ENCODE peak calls at places on chromosomes 1 and 21, in ten cellular contexts. V is stomach; U is heart left ventricle; E is GM23248; N is CD4-positive, CD25-positive, alpha-beta regulatory T cell; R is ovary; O is left ventricle myocardium inferior; G is HCT116; K is breast epithelium; P is SJCRH30. C is an unnamed sample. For H3K9me3, the result is how much of the 10 kb centered on the place peaks cover.

GRCh38 chr21:31501921-31502320 is 157.6 kb upstream of the SOD1 start:
- DNase-seq in V (no peak), U (no peak), E (no peak), N (no peak), R (no peak), O (no peak), G (no peak), K (no peak), P (no peak), C (no peak)

GRCh38 chr1:168261390-168261789 is 19.3 kb upstream of the TBX19 start:
- DNase-seq in V (no peak), U (no peak), E (peak), N (no peak), R (no peak), O (no peak), G (no peak), K (no peak), P (no peak), C (no peak)

GRCh38 chr1:113928129-113928949 is 785 bp upstream of the HIPK1 start:
- DNase-seq in V (no peak), U (no peak), E (peak), N (no peak), R (no peak), O (no peak), G (no peak), K (no peak), P (no peak), C (no peak)

GRCh38 chr1:50977575-50978143 is 7.6 kb downstream of the CDKN2C start:
- DNase-seq in V (peak), U (peak), E (peak), N (peak), R (peak), O (peak), G (no peak), K (no peak), P (peak), C (no peak)

GRCh38 chr21:31182231-31183129 is 144.2 kb upstream of the KRTAP19-8 start:
- DNase-seq in V (no peak), U (no peak), E (no peak), N (peak), R (no peak), O (no peak), G (no peak), K (no peak), P (no peak), C (peak)

GRCh38 chr1:80066060-80066459 is 1059.5 kb upstream of the ADGRL4 start:
- DNase-seq in V (no peak), U (no peak), E (no peak), N (no peak), R (no peak), O (no peak), G (no peak), K (no peak), P (no peak), C (no peak)

GRCh38 chr1:27342778-27343638 is 1.2 kb downstream of the SYTL1 start:
- DNase-seq in V (peak), U (peak), E (no peak), N (peak), R (no peak), O (no peak), G (no peak), K (peak), P (peak), C (peak)

GRCh38 chr1:200364831-200365230 is 45.0 kb downstream of the ZNF281 start:
- DNase-seq in V (no peak), U (no peak), E (peak), N (no peak), R (no peak), O (no peak), G (no peak), K (no peak), P (no peak), C (no peak)

GRCh38 chr21:27953328-27954045 is 986.6 kb upstream of the ADAMTS5 start:
- DNase-seq in V (no peak), U (no peak), E (no peak), N (no peak), R (no peak), O (no peak), G (no peak), K (no peak), P (no peak), C (no peak)

GRCh38 chr1:187942986-187943385 is 1114.2 kb downstream of the PLA2G4A start:
- DNase-seq in V (no peak), U (no peak), E (no peak), N (no peak), R (no peak), O (no peak), G (no peak), K (no peak), P (no peak), C (no peak)

GRCh38 chr1:162003825-162004205 is 19.9 kb downstream of the OLFML2B start:
- DNase-seq in V (no peak), U (peak), E (peak), N (no peak), R (no peak), O (no peak), G (no peak), K (no peak), P (peak), C (no peak)

GRCh38 chr1:166170075-166170474 is 3.3 kb upstream of the FAM78B start:
- DNase-seq in V (no peak), U (no peak), E (no peak), N (no peak), R (no peak), O (no peak), G (no peak), K (no peak), P (no peak), C (no peak)

GRCh38 chr1:214216779-214217178 is 64.2 kb upstream of the SMYD2 start:
- DNase-seq in V (peak), U (no peak), E (no peak), N (no peak), R (no peak), O (no peak), G (no peak), K (no peak), P (no peak), C (no peak)

GRCh38 chr1:230922620-230923019 is 54.3 kb upstream of the C1orf198 start:
- DNase-seq in V (no peak), U (no peak), E (no peak), N (peak), R (no peak), O (no peak), G (no peak), K (no peak), P (no peak), C (no peak)

GRCh38 chr21:27802816-27803475 is 836.1 kb upstream of the ADAMTS5 start:
- DNase-seq in V (peak), U (no peak), E (peak), N (peak), R (no peak), O (no peak), G (no peak), K (no peak), P (peak), C (no peak)

GRCh38 chr1:10975567-10976326 is 36.7 kb upstream of the TARDBP start:
- DNase-seq in V (peak), U (peak), E (peak), N (no peak), R (no peak), O (no peak), G (no peak), K (peak), P (peak), C (no peak)

GRCh38 chr1:203593723-203594122 is 32.9 kb upstream of the ATP2B4 start:
- DNase-seq in V (peak), U (peak), E (peak), N (peak), R (no peak), O (no peak), G (peak), K (no peak), P (peak), C (peak)

GRCh38 chr1:247180581-247180980 is 8.8 kb upstream of the ZNF124 start:
- DNase-seq in V (no peak), U (no peak), E (peak), N (no peak), R (no peak), O (no peak), G (no peak), K (no peak), P (no peak), C (no peak)

GRCh38 chr1:247177755-247178154 is 5.9 kb upstream of the ZNF124 start:
- DNase-seq in V (no peak), U (no peak), E (no peak), N (no peak), R (no peak), O (no peak), G (no peak), K (no peak), P (no peak), C (no peak)

GRCh38 chr1:247184254-247184653 is 12.4 kb upstream of the ZNF124 start:
- DNase-seq in V (no peak), U (no peak), E (no peak), N (no peak), R (no peak), O (no peak), G (no peak), K (no peak), P (no peak), C (no peak)

GRCh38 chr1:247182994-247183393 is 11.2 kb upstream of the ZNF124 start:
- DNase-seq in V (no peak), U (no peak), E (no peak), N (no peak), R (no peak), O (no peak), G (no peak), K (no peak), P (no peak), C (no peak)
- H3K9me3 ChIP-seq in V (under half), U (under half), E (under half), N (half or more), R (under half), O (under half), G (under half), K (under half), P (under half), C (under half)

GRCh38 chr1:75611014-75611413 is at the start of gene SLC44A5:
- DNase-seq in V (no peak), U (no peak), E (no peak), N (no peak), R (no peak), O (no peak), G (no peak), K (no peak), P (no peak), C (no peak)

GRCh38 chr1:75618382-75618781 is 7.5 kb upstream of the SLC44A5 start:
- DNase-seq in V (no peak), U (no peak), E (no peak), N (no peak), R (no peak), O (no peak), G (no peak), K (no peak), P (no peak), C (no peak)

GRCh38 chr1:75614455-75615379 is 3.8 kb upstream of the SLC44A5 start:
- DNase-seq in V (peak), U (peak), E (peak), N (peak), R (peak), O (peak), G (peak), K (no peak), P (peak), C (no peak)

GRCh38 chr1:75615664-75616435 is 4.9 kb upstream of the SLC44A5 start:
- DNase-seq in V (peak), U (peak), E (peak), N (peak), R (peak), O (peak), G (no peak), K (no peak), P (peak), C (peak)

GRCh38 chr1:75616436-75617433 is 5.8 kb upstream of the SLC44A5 start:
- DNase-seq in V (no peak), U (no peak), E (peak), N (no peak), R (peak), O (no peak), G (no peak), K (no peak), P (peak), C (no peak)
- H3K9me3 ChIP-seq in V (under half), U (under half), E (under half), N (under half), R (under half), O (under half), G (under half), K (under half), P (under half), C (under half)

DNA sequence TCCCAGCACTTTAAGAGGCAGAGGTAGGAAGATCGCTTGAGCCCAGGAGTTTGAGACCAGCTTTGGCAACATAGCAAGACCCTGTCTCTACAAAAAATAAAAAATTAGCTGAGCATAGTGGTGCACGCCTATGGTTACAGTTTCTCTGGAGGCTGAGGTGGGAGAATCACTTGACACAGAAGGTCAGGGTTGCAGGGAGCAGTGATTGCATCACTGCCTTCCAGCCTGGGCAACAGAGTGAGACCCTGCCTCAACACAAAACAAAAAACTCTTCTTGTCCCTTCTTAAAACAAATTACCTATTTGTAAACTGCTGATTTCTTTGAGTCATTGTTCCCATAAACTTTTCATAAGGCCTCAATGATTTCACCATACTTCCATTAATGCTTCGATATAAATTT is 18.7 kb downstream of the PRKAA2 start:
- DNase-seq in V (no peak), U (no peak), E (no peak), N (no peak), R (no peak), O (no peak), G (no peak), K (no peak), P (no peak), C (no peak)
- H3K9me3 ChIP-seq in V (under half), U (under half), E (under half), N (under half), R (under half), O (under half), G (under half), K (under half), P (under half), C (under half)

GRCh38 chr1:152444045-152444444 is 30.0 kb upstream of the CRNN start:
- DNase-seq in V (no peak), U (peak), E (no peak), N (no peak), R (no peak), O (no peak), G (no peak), K (no peak), P (no peak), C (no peak)

GRCh38 chr1:152440635-152441471 is 26.8 kb upstream of the CRNN start:
- DNase-seq in V (peak), U (peak), E (peak), N (peak), R (peak), O (peak), G (peak), K (peak), P (peak), C (peak)

GRCh38 chr1:152442291-152442690 is 28.2 kb upstream of the CRNN start:
- DNase-seq in V (no peak), U (peak), E (no peak), N (no peak), R (no peak), O (peak), G (no peak), K (no peak), P (no peak), C (no peak)

GRCh38 chr1:152442765-152443164 is 28.7 kb upstream of the CRNN start:
- DNase-seq in V (no peak), U (no peak), E (peak), N (no peak), R (no peak), O (no peak), G (no peak), K (no peak), P (no peak), C (no peak)

DNA sequence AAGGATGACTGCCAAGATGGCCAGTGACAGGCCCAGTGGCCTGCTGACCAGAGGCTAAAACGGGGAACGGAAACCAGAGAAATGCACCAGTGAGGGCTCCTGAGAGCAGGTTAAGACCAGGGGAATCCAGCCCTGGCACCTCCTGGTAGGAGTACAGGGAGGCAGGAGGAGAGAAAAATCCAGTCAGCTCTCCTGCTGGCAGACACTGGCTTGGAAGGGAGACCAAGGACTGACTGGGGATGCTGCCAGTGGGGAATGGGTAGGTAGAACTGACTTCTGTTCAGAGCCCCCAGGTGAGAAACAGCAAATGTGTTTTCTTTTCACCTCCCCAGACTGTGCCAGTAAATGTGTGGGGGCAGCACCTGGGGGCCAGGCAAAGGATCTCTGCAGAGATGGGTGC is 27.7 kb upstream of the CRNN start:
- DNase-seq in V (no peak), U (no peak), E (no peak), N (no peak), R (no peak), O (no peak), G (no peak), K (no peak), P (no peak), C (no peak)
- H3K9me3 ChIP-seq in V (under half), U (under half), E (under half), N (under half), R (under half), O (under half), G (under half), K (under half), P (under half), C (under half)

GRCh38 chr21:14046401-14046800 is 164.4 kb downstream of the LIPI start:
- DNase-seq in V (no peak), U (no peak), E (peak), N (no peak), R (no peak), O (no peak), G (no peak), K (no peak), P (no peak), C (no peak)
- H3K9me3 ChIP-seq in V (under half), U (under half), E (under half), N (under half), R (under half), O (under half), G (under half), K (under half), P (under half), C (under half)

DNA sequence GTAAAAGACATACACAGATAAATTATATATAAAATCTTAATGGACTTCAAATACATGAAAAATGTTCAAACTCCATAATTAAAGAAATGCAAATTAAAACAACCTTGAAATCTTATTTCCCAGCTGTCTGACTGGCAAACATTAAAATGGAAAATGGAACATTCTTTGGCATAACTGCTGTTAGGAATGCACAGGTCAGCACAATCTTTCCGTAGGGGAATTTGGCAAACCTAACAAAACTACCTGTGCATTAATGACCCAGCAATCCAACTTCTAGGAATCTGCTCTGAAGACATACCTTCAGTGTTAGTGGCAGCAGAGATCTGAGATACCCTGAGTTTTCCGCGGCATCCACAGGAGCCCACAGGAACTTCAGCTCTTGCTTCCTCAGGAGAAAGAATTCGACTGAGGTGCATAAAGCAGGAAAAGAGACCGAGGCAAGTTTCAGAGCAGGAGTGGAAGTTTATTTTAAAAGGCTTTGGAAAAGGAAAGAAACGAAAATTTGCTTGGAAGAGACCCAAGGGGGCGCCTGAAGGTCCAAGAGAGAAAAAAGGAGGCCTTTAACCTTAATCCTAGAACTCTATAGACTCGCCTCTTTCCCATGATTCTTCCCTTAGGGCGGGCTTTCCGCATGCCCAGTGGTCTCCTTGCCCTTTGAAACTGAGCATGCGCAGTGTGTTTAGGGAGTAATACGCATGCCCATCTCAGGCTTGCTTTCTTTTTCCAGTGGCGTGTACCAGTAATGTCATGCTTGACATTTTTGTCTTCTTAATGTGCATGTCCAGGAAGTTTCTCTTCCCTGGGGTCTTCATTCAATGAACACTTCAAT is 24.8 kb downstream of the LYPD8 start:
- DNase-seq in V (no peak), U (no peak), E (peak), N (no peak), R (no peak), O (no peak), G (no peak), K (no peak), P (peak), C (no peak)
- H3K9me3 ChIP-seq in V (under half), U (under half), E (under half), N (under half), R (under half), O (under half), G (under half), K (under half), P (under half), C (under half)

GRCh38 chr1:31453384-31454079 is 40.5 kb downstream of the SERINC2 start:
- DNase-seq in V (no peak), U (no peak), E (no peak), N (no peak), R (no peak), O (no peak), G (no peak), K (no peak), P (no peak), C (no peak)
- H3K9me3 ChIP-seq in V (under half), U (under half), E (under half), N (under half), R (under half), O (under half), G (under half), K (under half), P (under half), C (under half)

GRCh38 chr21:24729568-24729967 is 877.7 kb downstream of the MRPL39 start:
- DNase-seq in V (no peak), U (no peak), E (no peak), N (no peak), R (no peak), O (no peak), G (no peak), K (no peak), P (no peak), C (no peak)
- H3K9me3 ChIP-seq in V (under half), U (under half), E (under half), N (under half), R (under half), O (under half), G (under half), K (under half), P (under half), C (under half)

DNA sequence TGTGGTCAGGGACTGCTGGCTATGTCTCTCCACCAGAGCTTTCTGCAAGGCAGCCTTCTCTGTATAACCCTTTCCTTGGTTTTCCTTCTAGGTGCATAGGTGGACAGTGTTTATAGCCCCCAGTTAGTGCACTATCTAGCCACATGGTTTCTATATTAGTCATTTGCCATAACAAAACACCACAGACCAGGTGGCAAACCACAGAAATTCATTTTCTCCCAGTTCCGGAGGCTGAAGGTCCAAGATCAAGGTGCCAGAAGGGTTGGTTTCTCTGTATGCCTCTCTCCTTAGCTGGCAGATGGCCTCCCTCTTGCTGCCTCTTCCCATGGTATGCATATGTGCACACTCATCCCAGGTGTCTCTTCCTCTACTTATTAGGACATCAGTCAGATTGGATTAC is 106.4 kb downstream of the KAZN start:
- DNase-seq in V (no peak), U (no peak), E (no peak), N (no peak), R (no peak), O (no peak), G (no peak), K (no peak), P (no peak), C (no peak)
- H3K9me3 ChIP-seq in V (under half), U (under half), E (under half), N (under half), R (under half), O (under half), G (under half), K (under half), P (under half), C (under half)